ENCODE peak calls at places on chromosome 21, in eight cellular contexts. H is CD14-positive monocyte; S is stimulated activated CD4-positive, alpha-beta T cell treated with anti-CD3 and anti-CD28 coated beads, Interleukin-1b, Interleukin-23, amount 100 ng/mL, for 4 hours; U is CD4-positive, CD25-positive, alpha-beta regulatory T cell; J is HS-5; K is endothelial cell; Y is nucleus accumbens; D is posterior cingulate gyrus. Q is an unnamed sample.
A peak's percentile ranks its signal among the peaks of the same experiment; 100 is the strongest.

GRCh38 chr21:25858328-25858727 is 123.6 kb downstream of the GABPA start:
- DNase-seq in U (no peak), D (no peak), K (no peak), Y (no peak), S (no peak), J (no peak), H (no peak), Q (no peak)

GRCh38 chr21:45108808-45109800 is 34.7 kb downstream of the ADARB1 start:
- DNase-seq in J (no peak), H (no peak), Y (no peak), U (peak; percentile 35), D (no peak), K (no peak), S (no peak), Q (no peak)

GRCh38 chr21:44421901-44422840 is 33.1 kb upstream of the LRRC3 start:
- DNase-seq in D (no peak), J (no peak), S (no peak), U (no peak), K (no peak), Y (no peak), H (peak; percentile 34), Q (no peak)

GRCh38 chr21:45865106-45865835 is 116.3 kb upstream of the COL6A1 start:
- DNase-seq in H (no peak), U (no peak), D (no peak), J (peak; percentile 70), Y (no peak), K (no peak), S (no peak), Q (no peak)

GRCh38 chr21:43994646-43995045 is 17.5 kb upstream of the TRAPPC10 start:
- DNase-seq in K (no peak), S (no peak), U (no peak), D (no peak), Y (no peak), J (no peak), H (no peak), Q (no peak)

GRCh38 chr21:32682696-32683474 is 44.9 kb downstream of the SYNJ1 start:
- DNase-seq in U (no peak), Y (no peak), S (no peak), H (no peak), D (no peak), K (no peak), J (no peak), Q (no peak)

GRCh38 chr21:41817228-41817627 is 50.4 kb upstream of the RIPK4 start:
- DNase-seq in H (no peak), U (peak; percentile 41), J (peak; percentile 10), D (peak; percentile 64), Y (peak; percentile 33), S (peak; percentile 21), K (peak; percentile 70), Q (no peak)

GRCh38 chr21:27648560-27648959 is 681.7 kb upstream of the ADAMTS5 start:
- DNase-seq in J (peak; percentile 76), K (no peak), U (no peak), H (no peak), Y (no peak), S (no peak), D (no peak), Q (no peak)

GRCh38 chr21:44498965-44499560 is 40.9 kb downstream of the KRTAP10-1 start:
- DNase-seq in Y (no peak), J (no peak), U (no peak), H (no peak), S (no peak), K (no peak), D (no peak), Q (no peak)

GRCh38 chr21:41316641-41317392 is at the start of gene FAM3B:
- DNase-seq in K (peak; percentile 20), D (no peak), S (no peak), J (no peak), H (no peak), U (no peak), Y (no peak), Q (no peak)

GRCh38 chr21:43865471-43866181 is 603 bp downstream of the AGPAT3 start:
- DNase-seq in K (no peak), U (peak; percentile 70), J (no peak), H (no peak), S (peak; percentile 45), D (peak; percentile 19), Y (no peak), Q (no peak)

GRCh38 chr21:45893166-45894106 is 88.1 kb upstream of the COL6A1 start:
- DNase-seq in U (no peak), K (no peak), J (no peak), S (no peak), H (no peak), D (no peak), Y (no peak), Q (no peak)

GRCh38 chr21:36320421-36321324 is 676 bp downstream of the MORC3 start:
- DNase-seq in U (peak; percentile 85), Y (peak; percentile 83), D (peak; percentile 56), J (peak; percentile 34), K (peak; percentile 74), S (no peak), H (peak; percentile 59), Q (peak; percentile 73)

GRCh38 chr21:45558044-45558721 is 15.9 kb upstream of the SLC19A1 start:
- DNase-seq in J (no peak), D (peak; percentile 4), S (no peak), H (no peak), Y (no peak), U (no peak), K (no peak), Q (no peak)

GRCh38 chr21:44999972-45000636 is 60.3 kb downstream of the SLX9 start:
- DNase-seq in D (no peak), U (no peak), K (no peak), J (no peak), S (no peak), Y (no peak), H (peak; percentile 14), Q (no peak)

GRCh38 chr21:40548134-40548533 is 298.8 kb downstream of the DSCAM start:
- DNase-seq in D (no peak), K (no peak), S (no peak), J (no peak), U (no peak), Y (no peak), H (no peak), Q (no peak)

GRCh38 chr21:32315511-32316362 is 17.1 kb downstream of the MRAP start:
- DNase-seq in Y (no peak), D (no peak), K (no peak), H (no peak), S (no peak), J (no peak), U (no peak), Q (no peak)

GRCh38 chr21:42579456-42580075 is 65.9 kb downstream of the SLC37A1 start:
- DNase-seq in U (no peak), D (no peak), K (no peak), H (peak; percentile 33), J (no peak), S (no peak), Y (no peak), Q (no peak)

GRCh38 chr21:33514234-33514633 is 22.7 kb upstream of the DNAJC28 start:
- DNase-seq in D (no peak), K (no peak), S (no peak), H (no peak), U (peak; percentile 34), J (no peak), Y (no peak), Q (no peak)

GRCh38 chr21:26966978-26967913 is at the start of gene ADAMTS5:
- DNase-seq in J (peak; percentile 42), D (peak; percentile 54), Y (peak; percentile 25), S (no peak), K (peak; percentile 60), U (no peak), H (peak; percentile 44), Q (no peak)

GRCh38 chr21:34807146-34807880 is 138.5 kb downstream of the CLIC6 start:
- DNase-seq in S (peak; percentile 30), Y (no peak), H (peak; percentile 92), K (no peak), U (peak; percentile 75), J (peak; percentile 92), D (no peak), Q (no peak)

GRCh38 chr21:39670741-39671140 is 58.0 kb downstream of the B3GALT5 start:
- DNase-seq in Y (no peak), J (no peak), U (no peak), H (no peak), K (no peak), S (no peak), D (no peak), Q (no peak)

GRCh38 chr21:33418686-33419085 is 15.5 kb downstream of the IFNGR2 start:
- DNase-seq in U (no peak), K (no peak), J (no peak), Y (no peak), S (no peak), H (no peak), D (no peak), Q (no peak)

GRCh38 chr21:33198346-33199135 is 31.2 kb upstream of the IFNAR2 start:
- DNase-seq in Y (peak; percentile 45), D (peak; percentile 20), U (no peak), H (peak; percentile 84), J (no peak), K (no peak), S (no peak), Q (no peak)

Q was measured in substantia nigra.